ENCODE peak calls at places on chromosomes 2 and 18, in nine cellular contexts. One of them, this sample, is unnamed.

GRCh38 chr2:239160226-239161143 is 240.3 kb downstream of the HDAC4 start:
- DNase-seq in SK-N-SH: no peak
- DNase-seq in spleen: peak
- DNase-seq in tibial artery: peak
- DNase-seq in PC-9: no peak
- DNase-seq in pancreas: no peak
- DNase-seq in ovary: peak
- DNase-seq in esophagus squamous epithelium: no peak
- DNase-seq in hepatocyte: no peak
- DNase-seq in this sample: no peak

GRCh38 chr2:222915092-222915957 is 54.5 kb downstream of the ACSL3 start:
- DNase-seq in SK-N-SH: no peak
- DNase-seq in spleen: no peak
- DNase-seq in tibial artery: no peak
- DNase-seq in PC-9: no peak
- DNase-seq in pancreas: no peak
- DNase-seq in ovary: no peak
- DNase-seq in esophagus squamous epithelium: no peak
- DNase-seq in hepatocyte: peak
- DNase-seq in this sample: peak

GRCh38 chr18:75638597-75639467 is 211.3 kb upstream of the SMIM21 start:
- DNase-seq in SK-N-SH: no peak
- DNase-seq in spleen: no peak
- DNase-seq in tibial artery: no peak
- DNase-seq in PC-9: no peak
- DNase-seq in pancreas: no peak
- DNase-seq in ovary: peak
- DNase-seq in esophagus squamous epithelium: no peak
- DNase-seq in hepatocyte: peak
- DNase-seq in this sample: no peak

GRCh38 chr2:67260348-67261277 is 136.5 kb upstream of the ETAA1 start:
- DNase-seq in SK-N-SH: no peak
- DNase-seq in spleen: no peak
- DNase-seq in tibial artery: peak
- DNase-seq in PC-9: no peak
- DNase-seq in pancreas: no peak
- DNase-seq in ovary: peak
- DNase-seq in esophagus squamous epithelium: no peak
- DNase-seq in hepatocyte: peak
- DNase-seq in this sample: no peak

GRCh38 chr2:213122730-213123129 is 28.7 kb downstream of the IKZF2 start:
- DNase-seq in SK-N-SH: no peak
- DNase-seq in spleen: no peak
- DNase-seq in tibial artery: no peak
- DNase-seq in PC-9: no peak
- DNase-seq in pancreas: no peak
- DNase-seq in ovary: no peak
- DNase-seq in esophagus squamous epithelium: no peak
- DNase-seq in hepatocyte: no peak
- DNase-seq in this sample: no peak

GRCh38 chr2:8216397-8216796 is 465.5 kb upstream of the ID2 start:
- DNase-seq in SK-N-SH: no peak
- DNase-seq in spleen: no peak
- DNase-seq in tibial artery: no peak
- DNase-seq in PC-9: no peak
- DNase-seq in pancreas: no peak
- DNase-seq in ovary: no peak
- DNase-seq in esophagus squamous epithelium: no peak
- DNase-seq in hepatocyte: no peak
- DNase-seq in this sample: no peak

GRCh38 chr2:45167885-45168284 is 158.6 kb upstream of the SIX2 start:
- DNase-seq in SK-N-SH: no peak
- DNase-seq in spleen: no peak
- DNase-seq in tibial artery: no peak
- DNase-seq in PC-9: no peak
- DNase-seq in pancreas: no peak
- DNase-seq in ovary: no peak
- DNase-seq in esophagus squamous epithelium: no peak
- DNase-seq in hepatocyte: no peak
- DNase-seq in this sample: no peak

GRCh38 chr2:54957321-54957999 is 92.8 kb downstream of the RTN4 start:
- DNase-seq in SK-N-SH: no peak
- DNase-seq in spleen: peak
- DNase-seq in tibial artery: no peak
- DNase-seq in PC-9: no peak
- DNase-seq in pancreas: no peak
- DNase-seq in ovary: no peak
- DNase-seq in esophagus squamous epithelium: no peak
- DNase-seq in hepatocyte: no peak
- DNase-seq in this sample: no peak

GRCh38 chr2:229901819-229902218 is 20.0 kb downstream of the TRIP12 start:
- DNase-seq in SK-N-SH: peak
- DNase-seq in spleen: no peak
- DNase-seq in tibial artery: no peak
- DNase-seq in PC-9: no peak
- DNase-seq in pancreas: no peak
- DNase-seq in ovary: no peak
- DNase-seq in esophagus squamous epithelium: no peak
- DNase-seq in hepatocyte: no peak
- DNase-seq in this sample: no peak

GRCh38 chr2:152167070-152167469 is 8.5 kb downstream of the STAM2 start:
- DNase-seq in SK-N-SH: no peak
- DNase-seq in spleen: no peak
- DNase-seq in tibial artery: no peak
- DNase-seq in PC-9: no peak
- DNase-seq in pancreas: no peak
- DNase-seq in ovary: no peak
- DNase-seq in esophagus squamous epithelium: no peak
- DNase-seq in hepatocyte: no peak
- DNase-seq in this sample: no peak

GRCh38 chr18:55830490-55830889 is 242.5 kb upstream of the TCF4 start:
- DNase-seq in SK-N-SH: no peak
- DNase-seq in spleen: no peak
- DNase-seq in tibial artery: no peak
- DNase-seq in PC-9: no peak
- DNase-seq in pancreas: no peak
- DNase-seq in ovary: no peak
- DNase-seq in esophagus squamous epithelium: no peak
- DNase-seq in hepatocyte: no peak
- DNase-seq in this sample: no peak

GRCh38 chr18:36623681-36624080 is 205.1 kb downstream of the TPGS2 start:
- DNase-seq in SK-N-SH: no peak
- DNase-seq in spleen: no peak
- DNase-seq in tibial artery: no peak
- DNase-seq in PC-9: no peak
- DNase-seq in pancreas: no peak
- DNase-seq in ovary: no peak
- DNase-seq in esophagus squamous epithelium: no peak
- DNase-seq in hepatocyte: peak
- DNase-seq in this sample: no peak

GRCh38 chr2:169131587-169132512 is 62.5 kb downstream of the DHRS9 start:
- DNase-seq in SK-N-SH: peak
- DNase-seq in spleen: no peak
- DNase-seq in tibial artery: no peak
- DNase-seq in PC-9: no peak
- DNase-seq in pancreas: no peak
- DNase-seq in ovary: no peak
- DNase-seq in esophagus squamous epithelium: no peak
- DNase-seq in hepatocyte: peak
- DNase-seq in this sample: peak

GRCh38 chr2:23686405-23687029 is 240.4 kb downstream of the ATAD2B start:
- DNase-seq in SK-N-SH: no peak
- DNase-seq in spleen: no peak
- DNase-seq in tibial artery: no peak
- DNase-seq in PC-9: no peak
- DNase-seq in pancreas: no peak
- DNase-seq in ovary: no peak
- DNase-seq in esophagus squamous epithelium: no peak
- DNase-seq in hepatocyte: no peak
- DNase-seq in this sample: no peak

GRCh38 chr2:142544173-142544572 is 333.3 kb upstream of the KYNU start:
- DNase-seq in SK-N-SH: no peak
- DNase-seq in spleen: no peak
- DNase-seq in tibial artery: no peak
- DNase-seq in PC-9: no peak
- DNase-seq in pancreas: no peak
- DNase-seq in ovary: no peak
- DNase-seq in esophagus squamous epithelium: no peak
- DNase-seq in hepatocyte: no peak
- DNase-seq in this sample: no peak
- H3K4me3 ChIP-seq in SK-N-SH: no peak
- H3K4me3 ChIP-seq in spleen: no peak
- H3K4me3 ChIP-seq in tibial artery: no peak
- H3K4me3 ChIP-seq in PC-9: no peak
- H3K4me3 ChIP-seq in pancreas: no peak
- H3K4me3 ChIP-seq in ovary: no peak
- H3K4me3 ChIP-seq in esophagus squamous epithelium: no peak
- H3K4me3 ChIP-seq in hepatocyte: no peak
- H3K4me3 ChIP-seq in this sample: no peak

DNA sequence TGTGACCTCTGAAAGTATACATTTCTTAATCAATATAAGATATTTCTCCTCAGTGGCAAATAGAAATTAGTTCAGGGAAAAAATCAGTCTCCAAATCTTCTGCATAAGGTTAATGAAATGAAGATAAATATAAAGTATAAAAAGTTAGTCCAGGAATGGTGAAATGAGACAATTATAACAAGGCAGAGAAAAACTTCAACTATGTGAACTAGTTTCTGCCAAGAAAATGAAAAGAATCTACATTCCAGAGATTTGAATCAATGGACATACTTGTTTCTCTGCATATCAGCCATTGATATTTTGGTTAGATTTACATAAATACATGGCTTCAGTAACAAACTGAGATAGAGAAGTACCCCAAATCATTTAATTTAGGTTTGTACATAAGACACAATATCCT is 249.0 kb downstream of the EXOC6B start:
- DNase-seq in SK-N-SH: no peak
- DNase-seq in spleen: no peak
- DNase-seq in tibial artery: no peak
- DNase-seq in PC-9: peak
- DNase-seq in pancreas: no peak
- DNase-seq in ovary: no peak
- DNase-seq in esophagus squamous epithelium: no peak
- DNase-seq in hepatocyte: no peak
- DNase-seq in this sample: no peak
- H3K4me3 ChIP-seq in SK-N-SH: no peak
- H3K4me3 ChIP-seq in spleen: no peak
- H3K4me3 ChIP-seq in tibial artery: no peak
- H3K4me3 ChIP-seq in PC-9: no peak
- H3K4me3 ChIP-seq in pancreas: no peak
- H3K4me3 ChIP-seq in ovary: no peak
- H3K4me3 ChIP-seq in esophagus squamous epithelium: no peak
- H3K4me3 ChIP-seq in hepatocyte: no peak
- H3K4me3 ChIP-seq in this sample: no peak

GRCh38 chr18:49020129-49020528 is 69.4 kb upstream of the SMAD7 start:
- DNase-seq in SK-N-SH: peak
- DNase-seq in spleen: no peak
- DNase-seq in tibial artery: peak
- DNase-seq in PC-9: no peak
- DNase-seq in pancreas: peak
- DNase-seq in ovary: no peak
- DNase-seq in esophagus squamous epithelium: no peak
- DNase-seq in hepatocyte: peak
- DNase-seq in this sample: no peak

GRCh38 chr18:49019446-49020045 is 68.8 kb upstream of the SMAD7 start:
- DNase-seq in SK-N-SH: no peak
- DNase-seq in spleen: no peak
- DNase-seq in tibial artery: no peak
- DNase-seq in PC-9: no peak
- DNase-seq in pancreas: peak
- DNase-seq in ovary: no peak
- DNase-seq in esophagus squamous epithelium: no peak
- DNase-seq in hepatocyte: peak
- DNase-seq in this sample: no peak

GRCh38 chr18:49020621-49021021 is 69.9 kb upstream of the SMAD7 start:
- DNase-seq in SK-N-SH: no peak
- DNase-seq in spleen: no peak
- DNase-seq in tibial artery: no peak
- DNase-seq in PC-9: no peak
- DNase-seq in pancreas: peak
- DNase-seq in ovary: peak
- DNase-seq in esophagus squamous epithelium: no peak
- DNase-seq in hepatocyte: peak
- DNase-seq in this sample: no peak

GRCh38 chr18:49021433-49022129 is 70.8 kb upstream of the SMAD7 start:
- DNase-seq in SK-N-SH: peak
- DNase-seq in spleen: peak
- DNase-seq in tibial artery: peak
- DNase-seq in PC-9: peak
- DNase-seq in pancreas: peak
- DNase-seq in ovary: peak
- DNase-seq in esophagus squamous epithelium: no peak
- DNase-seq in hepatocyte: peak
- DNase-seq in this sample: no peak

GRCh38 chr18:49021076-49021432 is 70.3 kb upstream of the SMAD7 start:
- DNase-seq in SK-N-SH: no peak
- DNase-seq in spleen: peak
- DNase-seq in tibial artery: peak
- DNase-seq in PC-9: no peak
- DNase-seq in pancreas: peak
- DNase-seq in ovary: no peak
- DNase-seq in esophagus squamous epithelium: no peak
- DNase-seq in hepatocyte: no peak
- DNase-seq in this sample: no peak
- H3K4me3 ChIP-seq in SK-N-SH: no peak
- H3K4me3 ChIP-seq in spleen: no peak
- H3K4me3 ChIP-seq in tibial artery: no peak
- H3K4me3 ChIP-seq in PC-9: peak
- H3K4me3 ChIP-seq in pancreas: no peak
- H3K4me3 ChIP-seq in ovary: no peak
- H3K4me3 ChIP-seq in esophagus squamous epithelium: peak
- H3K4me3 ChIP-seq in hepatocyte: no peak
- H3K4me3 ChIP-seq in this sample: no peak

GRCh38 chr2:241308267-241308666 is 7.2 kb downstream of the HDLBP start:
- DNase-seq in SK-N-SH: no peak
- DNase-seq in spleen: no peak
- DNase-seq in tibial artery: no peak
- DNase-seq in PC-9: no peak
- DNase-seq in pancreas: no peak
- DNase-seq in ovary: no peak
- DNase-seq in esophagus squamous epithelium: no peak
- DNase-seq in hepatocyte: no peak
- DNase-seq in this sample: no peak

GRCh38 chr2:241310917-241311566 is 4.4 kb downstream of the HDLBP start:
- DNase-seq in SK-N-SH: no peak
- DNase-seq in spleen: no peak
- DNase-seq in tibial artery: no peak
- DNase-seq in PC-9: no peak
- DNase-seq in pancreas: no peak
- DNase-seq in ovary: no peak
- DNase-seq in esophagus squamous epithelium: no peak
- DNase-seq in hepatocyte: no peak
- DNase-seq in this sample: no peak

GRCh38 chr2:241309684-241310117 is 5.8 kb downstream of the HDLBP start:
- DNase-seq in SK-N-SH: no peak
- DNase-seq in spleen: peak
- DNase-seq in tibial artery: no peak
- DNase-seq in PC-9: peak
- DNase-seq in pancreas: no peak
- DNase-seq in ovary: no peak
- DNase-seq in esophagus squamous epithelium: no peak
- DNase-seq in hepatocyte: no peak
- DNase-seq in this sample: no peak

GRCh38 chr2:241307055-241307454 is 8.4 kb downstream of the HDLBP start:
- DNase-seq in SK-N-SH: no peak
- DNase-seq in spleen: no peak
- DNase-seq in tibial artery: no peak
- DNase-seq in PC-9: no peak
- DNase-seq in pancreas: no peak
- DNase-seq in ovary: no peak
- DNase-seq in esophagus squamous epithelium: no peak
- DNase-seq in hepatocyte: no peak
- DNase-seq in this sample: no peak

GRCh38 chr2:241308832-241309500 is 6.5 kb downstream of the HDLBP start:
- DNase-seq in SK-N-SH: no peak
- DNase-seq in spleen: no peak
- DNase-seq in tibial artery: no peak
- DNase-seq in PC-9: peak
- DNase-seq in pancreas: no peak
- DNase-seq in ovary: no peak
- DNase-seq in esophagus squamous epithelium: no peak
- DNase-seq in hepatocyte: no peak
- DNase-seq in this sample: no peak
- H3K4me3 ChIP-seq in SK-N-SH: no peak
- H3K4me3 ChIP-seq in spleen: no peak
- H3K4me3 ChIP-seq in tibial artery: no peak
- H3K4me3 ChIP-seq in PC-9: no peak
- H3K4me3 ChIP-seq in pancreas: no peak
- H3K4me3 ChIP-seq in ovary: no peak
- H3K4me3 ChIP-seq in esophagus squamous epithelium: no peak
- H3K4me3 ChIP-seq in hepatocyte: no peak
- H3K4me3 ChIP-seq in this sample: no peak